ENCODE peak calls at places on chromosomes 5 and 9, in four cellular contexts. B is fibroblast of lung, Q is GM12878, W is PC-3. N is an unnamed sample.

GRCh38 chr5:13188393-13188792 is 756.1 kb downstream of the DNAH5 start:
- DNase-seq in B (peak), Q (no peak), W (peak), N (no peak)

GRCh38 chr9:99269429-99269828 is 47.3 kb downstream of the SEC61B start:
- DNase-seq in B (peak), Q (no peak), W (peak), N (no peak)

GRCh38 chr9:115640887-115641286 is 512.7 kb upstream of the PAPPA start:
- DNase-seq in B (peak), Q (no peak), W (peak), N (no peak)

GRCh38 chr5:14147210-14147609 is 4.1 kb downstream of the TRIO start:
- DNase-seq in B (no peak), Q (no peak), W (no peak), N (no peak)

GRCh38 chr9:136023401-136024225 is 62.4 kb upstream of the UBAC1 start:
- DNase-seq in B (peak), Q (no peak), W (no peak), N (no peak)

GRCh38 chr5:123511648-123512605 is at the start of gene CSNK1G3:
- DNase-seq in B (peak), Q (peak), W (peak), N (peak)

GRCh38 chr5:40490464-40491083 is 189.1 kb upstream of the PTGER4 start:
- DNase-seq in B (peak), Q (peak), W (no peak), N (no peak)

GRCh38 chr5:68433921-68434879 is 218.6 kb downstream of the PIK3R1 start:
- DNase-seq in B (peak), Q (peak), W (peak), N (no peak)

GRCh38 chr5:72106922-72107873 is at the start of gene MAP1B:
- DNase-seq in B (peak), Q (no peak), W (peak), N (peak)

GRCh38 chr5:126753227-126753626 is 23.7 kb upstream of the LMNB1 start:
- DNase-seq in B (no peak), Q (no peak), W (no peak), N (no peak)

GRCh38 chr5:120108586-120109254 is 355.4 kb upstream of the PRR16 start:
- DNase-seq in B (no peak), Q (no peak), W (no peak), N (no peak)

GRCh38 chr9:12554636-12555035 is 138.5 kb upstream of the TYRP1 start:
- DNase-seq in B (peak), Q (no peak), W (peak), N (peak)

GRCh38 chr9:137975527-137975913 is 97.9 kb downstream of the CACNA1B start:
- DNase-seq in B (no peak), Q (no peak), W (no peak), N (no peak)

GRCh38 chr5:168047043-168047668 is 244.3 kb upstream of the WWC1 start:
- DNase-seq in B (peak), Q (peak), W (peak), N (peak)

GRCh38 chr5:88881566-88881965 is 1.4 kb downstream of the MEF2C start:
- DNase-seq in B (no peak), Q (no peak), W (peak), N (no peak)

GRCh38 chr5:40834391-40834848 is 602 bp downstream of the RPL37 start:
- DNase-seq in B (peak), Q (no peak), W (no peak), N (peak)

GRCh38 chr5:57911466-57911865 is 428.9 kb upstream of the ACTBL2 start:
- DNase-seq in B (peak), Q (no peak), W (no peak), N (no peak)

GRCh38 chr9:106052735-106053134 is 358.4 kb downstream of the TMEM38B start:
- DNase-seq in B (no peak), Q (no peak), W (no peak), N (no peak)
- H2AFZ ChIP-seq in B (no peak), Q (no peak), W (no peak), N (peak)

GRCh38 chr5:138018844-138019243 is 14.0 kb downstream of the FAM13B start:
- DNase-seq in B (peak), Q (no peak), W (no peak), N (no peak)

GRCh38 chr5:138021771-138022170 is 11.1 kb downstream of the FAM13B start:
- DNase-seq in B (no peak), Q (no peak), W (no peak), N (no peak)

GRCh38 chr5:138025285-138025684 is 7.6 kb downstream of the FAM13B start:
- DNase-seq in B (no peak), Q (no peak), W (no peak), N (no peak)

GRCh38 chr5:138022912-138023311 is 10.0 kb downstream of the FAM13B start:
- DNase-seq in B (no peak), Q (no peak), W (no peak), N (no peak)

DNA sequence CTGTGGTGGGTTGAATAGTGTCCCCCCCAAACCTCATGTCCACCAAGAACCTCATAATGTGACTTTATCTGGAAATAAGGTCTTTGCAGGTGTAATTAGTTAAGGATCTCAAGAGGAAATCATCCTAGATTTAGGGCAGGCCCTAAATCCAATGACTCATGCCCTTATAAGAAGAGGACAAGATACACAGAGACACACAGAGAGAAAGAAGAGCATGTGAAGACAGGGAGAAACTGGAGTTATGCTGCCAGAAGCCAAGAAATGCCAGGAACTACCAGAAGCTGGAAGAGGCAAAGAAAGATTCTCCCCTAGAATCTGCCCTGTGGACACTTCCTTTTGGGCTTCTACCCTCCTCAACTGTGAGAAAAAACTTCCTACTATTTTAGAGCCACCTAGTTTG is 8.8 kb downstream of the FAM13B start:
- DNase-seq in B (no peak), Q (no peak), W (no peak), N (no peak)
- H3K4me3 ChIP-seq in B (no peak), Q (no peak), W (no peak), N (no peak)

GRCh38 chr5:79666758-79667157 is 22.9 kb upstream of the CMYA5 start:
- DNase-seq in B (no peak), Q (no peak), W (no peak), N (no peak)
- TF ChIP-seq CTCF in B (no peak), Q (no peak), W (no peak), N (no peak)

GRCh38 chr9:107738789-107739188 is 249.2 kb upstream of the KLF4 start:
- DNase-seq in B (peak), Q (no peak), W (peak), N (no peak)
- H2AFZ ChIP-seq in B (no peak), Q (no peak), W (peak), N (peak)

DNA sequence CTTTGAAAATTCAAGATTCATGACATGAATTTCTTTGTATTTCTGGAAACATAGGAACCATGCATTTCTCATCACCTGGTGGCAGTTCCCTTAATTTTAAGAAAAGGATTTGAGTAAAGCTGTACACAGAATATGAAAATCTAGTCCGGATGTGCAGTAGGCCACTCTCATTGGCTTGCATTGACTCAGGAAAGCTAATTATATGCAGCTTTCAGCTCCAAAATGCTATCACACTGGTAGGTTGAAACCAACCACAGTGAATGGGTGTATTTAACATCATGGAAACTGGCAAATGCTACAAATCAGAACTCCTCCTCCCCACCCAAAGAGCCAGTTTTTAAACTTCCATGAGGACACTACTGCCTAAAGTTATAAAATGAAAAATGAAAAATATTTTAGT is 161.6 kb upstream of the FBXL17 start:
- DNase-seq in B (no peak), Q (no peak), W (no peak), N (no peak)
- H3K4me3 ChIP-seq in B (no peak), Q (no peak), W (no peak), N (no peak)

DNA sequence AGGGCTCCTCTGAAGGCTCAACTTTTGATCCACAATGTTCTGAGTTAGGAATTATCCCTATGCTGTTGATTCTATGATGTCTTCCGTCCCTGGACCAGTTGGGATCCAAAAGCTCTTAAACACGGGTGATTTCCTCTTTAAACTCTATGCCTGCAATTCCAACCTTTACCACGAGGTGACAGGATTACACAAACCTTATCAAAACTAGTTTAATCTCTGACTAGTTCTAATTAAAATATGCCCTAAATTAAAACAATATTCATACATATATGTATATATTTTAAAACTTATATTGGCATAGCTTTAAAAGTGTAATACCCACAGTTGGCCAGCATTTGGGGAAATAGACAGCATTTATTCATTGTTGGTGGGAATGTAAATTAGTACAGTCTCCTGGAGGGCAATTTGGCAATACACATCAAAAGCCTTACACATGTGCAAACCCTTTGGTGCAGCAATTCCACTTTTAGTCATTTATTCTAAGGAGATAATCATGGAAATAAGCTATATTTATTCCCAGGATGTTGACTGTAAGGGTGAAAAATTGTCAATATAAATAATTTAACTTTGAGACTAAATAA is 51.6 kb upstream of the PHYKPL start:
- DNase-seq in B (no peak), Q (no peak), W (peak), N (peak)
- TF ChIP-seq CTCF in B (peak), Q (peak), W (peak), N (peak)

N was measured in neural progenitor cell.